ENCODE peak calls at places on chromosomes 13 and 19, in four cellular contexts. One of them, this sample, is unnamed.

GRCh38 chr19:46015080-46015960 is 7.5 kb downstream of the PGLYRP1 start:
- DNase-seq in CD8-positive, alpha-beta T cell: peak; percentile 68
- DNase-seq in tibial artery: peak; percentile 48
- DNase-seq in SJCRH30: no peak
- DNase-seq in this sample: no peak

GRCh38 chr19:22634450-22634827 is 315 bp downstream of the ZNF492 start:
- DNase-seq in CD8-positive, alpha-beta T cell: no peak
- DNase-seq in tibial artery: no peak
- DNase-seq in SJCRH30: no peak
- DNase-seq in this sample: no peak

GRCh38 chr13:76331948-76332712 is 554.1 kb downstream of the KCTD12 start:
- DNase-seq in CD8-positive, alpha-beta T cell: no peak
- DNase-seq in tibial artery: no peak
- DNase-seq in SJCRH30: no peak
- DNase-seq in this sample: no peak

GRCh38 chr19:41161903-41162302 is 31.1 kb upstream of the CYP2S1 start:
- DNase-seq in CD8-positive, alpha-beta T cell: no peak
- DNase-seq in tibial artery: no peak
- DNase-seq in SJCRH30: peak; percentile 28
- DNase-seq in this sample: no peak

GRCh38 chr13:99995104-99995502 is 13.5 kb downstream of the ZIC2 start:
- DNase-seq in CD8-positive, alpha-beta T cell: no peak
- DNase-seq in tibial artery: no peak
- DNase-seq in SJCRH30: no peak
- DNase-seq in this sample: no peak

GRCh38 chr19:38831142-38831605 is 420 bp downstream of the ECH1 start:
- DNase-seq in CD8-positive, alpha-beta T cell: no peak
- DNase-seq in tibial artery: peak; percentile 46
- DNase-seq in SJCRH30: peak; percentile 69
- DNase-seq in this sample: peak; percentile 34

GRCh38 chr13:104854698-104855097 is 1680.8 kb downstream of the EFNB2 start:
- DNase-seq in CD8-positive, alpha-beta T cell: no peak
- DNase-seq in tibial artery: no peak
- DNase-seq in SJCRH30: no peak
- DNase-seq in this sample: no peak

GRCh38 chr13:99155821-99156220 is 44.8 kb upstream of the UBAC2 start:
- DNase-seq in CD8-positive, alpha-beta T cell: no peak
- DNase-seq in tibial artery: no peak
- DNase-seq in SJCRH30: no peak
- DNase-seq in this sample: no peak

GRCh38 chr13:111572956-111573355 is 252.5 kb downstream of the TEX29 start:
- DNase-seq in CD8-positive, alpha-beta T cell: no peak
- DNase-seq in tibial artery: no peak
- DNase-seq in SJCRH30: no peak
- DNase-seq in this sample: no peak

GRCh38 chr19:57096640-57097361 is 23.0 kb upstream of the USP29 start:
- DNase-seq in CD8-positive, alpha-beta T cell: no peak
- DNase-seq in tibial artery: no peak
- DNase-seq in SJCRH30: peak; percentile 82
- DNase-seq in this sample: no peak

DNA sequence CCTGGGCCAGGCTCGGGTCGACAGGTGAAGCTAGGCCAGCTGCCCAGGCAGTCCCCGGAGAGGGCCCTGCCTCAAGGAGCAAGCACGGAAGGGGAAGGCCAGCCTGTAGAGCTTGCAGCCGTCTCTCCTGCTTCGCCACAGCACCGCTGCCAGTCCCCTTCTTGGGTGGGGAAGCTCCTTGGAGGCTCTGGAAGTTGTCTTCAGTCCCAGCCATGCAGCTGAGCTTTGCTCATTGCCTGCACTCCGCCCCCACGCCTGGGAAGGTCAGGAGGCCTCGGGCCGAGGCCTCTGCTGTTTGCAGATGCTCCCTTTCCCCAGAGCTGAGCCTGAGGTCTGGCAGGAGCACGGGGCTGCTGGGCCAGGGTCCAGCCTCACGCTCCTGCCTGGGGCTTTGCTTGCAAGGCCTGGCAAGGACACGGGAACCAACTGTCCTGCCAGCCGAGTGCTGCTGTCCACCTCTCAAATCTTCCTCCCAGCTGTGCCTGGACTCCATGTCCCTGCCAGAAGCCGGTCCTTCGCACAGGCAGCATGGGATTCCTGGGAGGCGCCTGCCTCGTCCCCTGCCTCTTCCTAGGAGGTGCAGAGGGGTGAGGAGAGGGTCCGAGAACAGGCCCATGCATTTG is 13.3 kb downstream of the PLEKHF1 start:
- DNase-seq in CD8-positive, alpha-beta T cell: no peak
- DNase-seq in tibial artery: peak; percentile 86
- DNase-seq in SJCRH30: no peak
- DNase-seq in this sample: no peak
- H3K4me1 ChIP-seq in CD8-positive, alpha-beta T cell: peaks cover 93% of the 10 kb centered on the region
- H3K4me1 ChIP-seq in tibial artery: peaks cover 12% of the 10 kb centered on the region
- H3K4me1 ChIP-seq in SJCRH30: no peaks in the 10 kb centered on the region
- H3K4me1 ChIP-seq in this sample: peaks cover 99% of the 10 kb centered on the region

DNA sequence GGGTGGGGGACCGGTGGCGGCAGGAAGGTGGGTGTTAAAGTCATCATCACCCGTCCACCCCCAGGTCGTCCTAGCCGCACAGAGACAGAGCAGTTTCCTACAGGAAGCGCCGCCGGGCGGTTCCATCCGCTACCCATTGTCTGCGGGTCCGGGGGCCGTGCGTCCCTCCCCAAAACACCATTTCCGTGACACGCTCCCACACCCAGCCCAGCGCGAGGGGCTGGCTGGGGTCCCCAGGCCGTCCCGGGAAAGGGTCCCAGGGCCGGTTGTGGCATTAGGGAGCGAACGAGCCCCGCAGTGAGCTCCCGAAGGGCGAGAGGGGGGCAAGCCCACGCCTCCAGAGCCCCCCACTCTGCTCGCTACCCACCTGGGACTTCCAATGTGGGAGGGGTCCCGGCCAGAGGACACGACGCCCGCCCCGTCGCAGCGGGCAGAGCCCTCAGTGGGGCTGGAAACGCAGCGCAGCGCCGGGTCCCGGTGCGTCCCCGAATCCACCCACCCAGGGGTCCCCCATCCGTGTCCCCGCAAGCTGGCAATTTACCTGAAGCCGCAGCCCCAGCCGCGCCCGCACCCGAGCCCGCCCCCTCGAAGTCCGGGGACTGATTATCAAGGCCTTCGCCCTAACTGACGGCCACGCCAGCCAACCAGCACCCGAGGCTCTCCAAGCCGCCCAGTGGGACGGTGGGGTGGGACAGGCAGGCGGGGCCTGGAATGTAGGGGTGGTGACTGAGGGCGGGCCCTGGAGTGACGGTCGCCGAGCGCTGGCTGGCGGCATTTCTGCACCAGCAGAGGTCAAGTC is at the start of gene KANK3:
- DNase-seq in CD8-positive, alpha-beta T cell: peak; percentile 91
- DNase-seq in tibial artery: peak; percentile 94
- DNase-seq in SJCRH30: peak; percentile 91
- DNase-seq in this sample: peak; percentile 60
- H3K27ac ChIP-seq in CD8-positive, alpha-beta T cell: peak within 1 kb of the TSS; percentile 42
- H3K27ac ChIP-seq in tibial artery: peak within 1 kb of the TSS; percentile 81
- H3K27ac ChIP-seq in SJCRH30: no peak within 1 kb of the TSS
- H3K27ac ChIP-seq in this sample: no peak within 1 kb of the TSS

GRCh38 chr13:77437267-77437666 is 98.2 kb upstream of the SCEL start:
- DNase-seq in CD8-positive, alpha-beta T cell: no peak
- DNase-seq in tibial artery: no peak
- DNase-seq in SJCRH30: no peak
- DNase-seq in this sample: no peak
- H3K4me1 ChIP-seq in CD8-positive, alpha-beta T cell: no peaks in the 10 kb centered on the region
- H3K4me1 ChIP-seq in tibial artery: no peaks in the 10 kb centered on the region
- H3K4me1 ChIP-seq in SJCRH30: no peaks in the 10 kb centered on the region
- H3K4me1 ChIP-seq in this sample: no peaks in the 10 kb centered on the region

DNA sequence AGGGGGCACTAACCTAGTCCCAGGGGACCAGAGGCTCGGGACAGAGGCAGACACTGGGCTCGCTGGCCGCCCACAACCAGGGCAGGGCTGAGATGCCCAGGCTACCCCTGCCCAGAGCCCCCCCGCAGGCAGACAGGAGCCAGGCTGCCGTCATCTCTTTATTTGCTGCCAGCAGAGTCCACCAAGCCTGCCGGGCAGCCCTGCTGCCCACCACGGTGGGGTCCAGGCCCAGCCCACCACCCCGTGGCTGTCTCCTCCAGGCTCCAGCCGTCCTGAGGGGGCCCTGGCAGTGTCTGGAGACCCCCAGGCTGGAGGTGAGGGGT is 5.0 kb downstream of the TEKTIP1 start:
- DNase-seq in CD8-positive, alpha-beta T cell: no peak
- DNase-seq in tibial artery: no peak
- DNase-seq in SJCRH30: no peak
- DNase-seq in this sample: no peak
- H3K27ac ChIP-seq in CD8-positive, alpha-beta T cell: no peak overlapping the region
- H3K27ac ChIP-seq in tibial artery: no peak overlapping the region
- H3K27ac ChIP-seq in SJCRH30: no peak overlapping the region
- H3K27ac ChIP-seq in this sample: no peak overlapping the region